ENCODE peak calls at places on chromosomes 5 and 9, in seven cellular contexts. L is activated CD4-positive, CD25-positive, alpha-beta regulatory T cell treated with anti-CD3 and anti-CD28 coated beads, Interleukin-2, amount 50 U/mL, for 16 hours; W is GM03348; I is ACHN; B is head of caudate nucleus; G is A172; S is hypothalamus. J is an unnamed sample.

GRCh38 chr9:5622019-5622418 is 6.9 kb upstream of the RIC1 start:
- DNase-seq in S (no peak), W (peak; percentile 64), L (no peak), I (no peak), G (peak; percentile 66), B (no peak), J (peak; percentile 23)

GRCh38 chr9:71271602-71272001 is 150.2 kb upstream of the TRPM3 start:
- DNase-seq in I (no peak), G (no peak), B (no peak), L (no peak), S (no peak), W (no peak), J (no peak)

GRCh38 chr9:130421802-130422276 is 22.9 kb upstream of the ASS1 start:
- DNase-seq in B (peak; percentile 19), L (no peak), S (no peak), W (no peak), I (no peak), G (peak; percentile 73), J (peak; percentile 93)

GRCh38 chr5:181195249-181195761 is 9.7 kb downstream of the TRIM7 start:
- DNase-seq in G (no peak), I (no peak), S (no peak), W (no peak), B (no peak), L (no peak), J (no peak)

GRCh38 chr5:72956324-72957140 is 691 bp downstream of the FCHO2 start:
- DNase-seq in G (peak; percentile 42), I (peak; percentile 50), S (peak; percentile 47), W (peak; percentile 71), L (no peak), B (peak; percentile 54), J (peak; percentile 65)

GRCh38 chr9:841371-842209 is at the start of gene DMRT1:
- DNase-seq in B (no peak), L (no peak), I (no peak), G (no peak), S (no peak), W (peak; percentile 20), J (peak; percentile 12)

GRCh38 chr5:139495644-139496435 is 13.3 kb upstream of the STING1 start:
- DNase-seq in L (no peak), I (no peak), B (no peak), W (no peak), S (no peak), G (peak; percentile 38), J (peak; percentile 92)

GRCh38 chr5:134626369-134627014 is 6.1 kb downstream of the SAR1B start:
- DNase-seq in L (no peak), I (no peak), G (no peak), W (no peak), B (no peak), S (no peak), J (no peak)

GRCh38 chr5:180866985-180867384 is 5.9 kb upstream of the ZFP62 start:
- DNase-seq in I (no peak), B (no peak), S (no peak), W (no peak), G (no peak), L (no peak), J (no peak)

GRCh38 chr9:133735415-133735775 is 2.8 kb downstream of the SARDH start:
- DNase-seq in I (no peak), B (no peak), G (no peak), S (no peak), W (no peak), L (no peak), J (no peak)

GRCh38 chr9:127154390-127155191 is 32.2 kb upstream of the ANGPTL2 start:
- DNase-seq in G (peak; percentile 75), L (no peak), W (peak; percentile 51), B (peak; percentile 65), S (no peak), I (no peak), J (peak; percentile 86)

GRCh38 chr9:136577941-136578619 is 32.2 kb upstream of the NOTCH1 start:
- DNase-seq in B (no peak), G (no peak), S (no peak), L (no peak), W (no peak), I (peak; percentile 8), J (peak; percentile 16)

J was measured in MG63.